ENCODE peak calls at places on chromosomes 13 and 19, in seven cellular contexts. One of them, this sample, is unnamed.

GRCh38 chr13:94188173-94188869 is 291.2 kb downstream of the DCT start:
- DNase-seq in KG1: no peak
- DNase-seq in EL: no peak
- DNase-seq in AG04450: no peak
- DNase-seq in NCI-H2171 treated with DMSO at 0.1 percent for 48 hours: no peak
- DNase-seq in endothelial cell: no peak
- DNase-seq in retina: no peak
- DNase-seq in this sample: no peak

GRCh38 chr13:23902975-23903905 is 5.9 kb upstream of the C1QTNF9B start:
- DNase-seq in KG1: no peak
- DNase-seq in EL: no peak
- DNase-seq in AG04450: no peak
- DNase-seq in NCI-H2171 treated with DMSO at 0.1 percent for 48 hours: no peak
- DNase-seq in endothelial cell: peak
- DNase-seq in retina: peak
- DNase-seq in this sample: no peak

GRCh38 chr13:36096411-36097184 is 34.6 kb downstream of the DCLK1 start:
- DNase-seq in KG1: no peak
- DNase-seq in EL: peak
- DNase-seq in AG04450: no peak
- DNase-seq in NCI-H2171 treated with DMSO at 0.1 percent for 48 hours: no peak
- DNase-seq in endothelial cell: no peak
- DNase-seq in retina: no peak
- DNase-seq in this sample: no peak

GRCh38 chr19:1389033-1389940 is 5.6 kb downstream of the NDUFS7 start:
- DNase-seq in KG1: no peak
- DNase-seq in EL: no peak
- DNase-seq in AG04450: no peak
- DNase-seq in NCI-H2171 treated with DMSO at 0.1 percent for 48 hours: no peak
- DNase-seq in endothelial cell: no peak
- DNase-seq in retina: no peak
- DNase-seq in this sample: no peak

GRCh38 chr13:34151885-34152284 is 333.9 kb downstream of the RFC3 start:
- DNase-seq in KG1: no peak
- DNase-seq in EL: no peak
- DNase-seq in AG04450: no peak
- DNase-seq in NCI-H2171 treated with DMSO at 0.1 percent for 48 hours: no peak
- DNase-seq in endothelial cell: no peak
- DNase-seq in retina: no peak
- DNase-seq in this sample: no peak

GRCh38 chr13:39565036-39565949 is 37.7 kb downstream of the LHFPL6 start:
- DNase-seq in KG1: no peak
- DNase-seq in EL: peak
- DNase-seq in AG04450: peak
- DNase-seq in NCI-H2171 treated with DMSO at 0.1 percent for 48 hours: no peak
- DNase-seq in endothelial cell: no peak
- DNase-seq in retina: no peak
- DNase-seq in this sample: no peak

GRCh38 chr13:43238341-43239083 is 215.1 kb downstream of the DNAJC15 start:
- DNase-seq in KG1: no peak
- DNase-seq in EL: no peak
- DNase-seq in AG04450: no peak
- DNase-seq in NCI-H2171 treated with DMSO at 0.1 percent for 48 hours: no peak
- DNase-seq in endothelial cell: no peak
- DNase-seq in retina: no peak
- DNase-seq in this sample: no peak

GRCh38 chr13:29541400-29541799 is 54.1 kb downstream of the SLC7A1 start:
- DNase-seq in KG1: no peak
- DNase-seq in EL: no peak
- DNase-seq in AG04450: no peak
- DNase-seq in NCI-H2171 treated with DMSO at 0.1 percent for 48 hours: no peak
- DNase-seq in endothelial cell: no peak
- DNase-seq in retina: no peak
- DNase-seq in this sample: no peak

GRCh38 chr19:1109697-1110671 is 6.2 kb downstream of the GPX4 start:
- DNase-seq in KG1: no peak
- DNase-seq in EL: no peak
- DNase-seq in AG04450: no peak
- DNase-seq in NCI-H2171 treated with DMSO at 0.1 percent for 48 hours: no peak
- DNase-seq in endothelial cell: no peak
- DNase-seq in retina: no peak
- DNase-seq in this sample: no peak

GRCh38 chr19:517721-518136 is 10.4 kb downstream of the TPGS1 start:
- DNase-seq in KG1: no peak
- DNase-seq in EL: no peak
- DNase-seq in AG04450: no peak
- DNase-seq in NCI-H2171 treated with DMSO at 0.1 percent for 48 hours: no peak
- DNase-seq in endothelial cell: no peak
- DNase-seq in retina: no peak
- DNase-seq in this sample: no peak

GRCh38 chr13:39370554-39370953 is 232.4 kb downstream of the LHFPL6 start:
- DNase-seq in KG1: no peak
- DNase-seq in EL: no peak
- DNase-seq in AG04450: no peak
- DNase-seq in NCI-H2171 treated with DMSO at 0.1 percent for 48 hours: no peak
- DNase-seq in endothelial cell: no peak
- DNase-seq in retina: no peak
- DNase-seq in this sample: no peak

GRCh38 chr19:48248081-48248833 is 7.5 kb downstream of the CARD8 start:
- DNase-seq in KG1: no peak
- DNase-seq in EL: no peak
- DNase-seq in AG04450: no peak
- DNase-seq in NCI-H2171 treated with DMSO at 0.1 percent for 48 hours: no peak
- DNase-seq in endothelial cell: no peak
- DNase-seq in retina: no peak
- DNase-seq in this sample: no peak

GRCh38 chr13:24680258-24680920 is at the start of gene ATP12A:
- DNase-seq in KG1: no peak
- DNase-seq in EL: no peak
- DNase-seq in AG04450: no peak
- DNase-seq in NCI-H2171 treated with DMSO at 0.1 percent for 48 hours: no peak
- DNase-seq in endothelial cell: peak
- DNase-seq in retina: peak
- DNase-seq in this sample: peak

GRCh38 chr19:45179063-45179847 is 671 bp downstream of the BLOC1S3 start:
- DNase-seq in KG1: peak
- DNase-seq in EL: peak
- DNase-seq in AG04450: no peak
- DNase-seq in NCI-H2171 treated with DMSO at 0.1 percent for 48 hours: no peak
- DNase-seq in endothelial cell: no peak
- DNase-seq in retina: no peak
- DNase-seq in this sample: peak

GRCh38 chr13:101700598-101700997 is 248.1 kb downstream of the ITGBL1 start:
- DNase-seq in KG1: no peak
- DNase-seq in EL: no peak
- DNase-seq in AG04450: no peak
- DNase-seq in NCI-H2171 treated with DMSO at 0.1 percent for 48 hours: no peak
- DNase-seq in endothelial cell: no peak
- DNase-seq in retina: no peak
- DNase-seq in this sample: no peak

GRCh38 chr19:47243776-47244547 is 12.4 kb upstream of the CCDC9 start:
- DNase-seq in KG1: peak
- DNase-seq in EL: peak
- DNase-seq in AG04450: peak
- DNase-seq in NCI-H2171 treated with DMSO at 0.1 percent for 48 hours: peak
- DNase-seq in endothelial cell: peak
- DNase-seq in retina: peak
- DNase-seq in this sample: peak

GRCh38 chr19:47120461-47120860 is 6.9 kb upstream of the ZC3H4 start:
- DNase-seq in KG1: no peak
- DNase-seq in EL: no peak
- DNase-seq in AG04450: no peak
- DNase-seq in NCI-H2171 treated with DMSO at 0.1 percent for 48 hours: no peak
- DNase-seq in endothelial cell: no peak
- DNase-seq in retina: no peak
- DNase-seq in this sample: no peak

GRCh38 chr19:55209430-55210119 is at the start of gene PTPRH:
- DNase-seq in KG1: no peak
- DNase-seq in EL: no peak
- DNase-seq in AG04450: no peak
- DNase-seq in NCI-H2171 treated with DMSO at 0.1 percent for 48 hours: no peak
- DNase-seq in endothelial cell: no peak
- DNase-seq in retina: no peak
- DNase-seq in this sample: no peak

GRCh38 chr13:101661839-101662238 is 209.4 kb downstream of the ITGBL1 start:
- DNase-seq in KG1: no peak
- DNase-seq in EL: no peak
- DNase-seq in AG04450: no peak
- DNase-seq in NCI-H2171 treated with DMSO at 0.1 percent for 48 hours: no peak
- DNase-seq in endothelial cell: no peak
- DNase-seq in retina: no peak
- DNase-seq in this sample: no peak

GRCh38 chr19:33612928-33613327 is 8.8 kb upstream of the CHST8 start:
- DNase-seq in KG1: no peak
- DNase-seq in EL: no peak
- DNase-seq in AG04450: no peak
- DNase-seq in NCI-H2171 treated with DMSO at 0.1 percent for 48 hours: no peak
- DNase-seq in endothelial cell: no peak
- DNase-seq in retina: no peak
- DNase-seq in this sample: no peak

GRCh38 chr19:1252221-1252817 is 3.9 kb downstream of the MIDN start:
- DNase-seq in KG1: peak
- DNase-seq in EL: peak
- DNase-seq in AG04450: no peak
- DNase-seq in NCI-H2171 treated with DMSO at 0.1 percent for 48 hours: no peak
- DNase-seq in endothelial cell: peak
- DNase-seq in retina: peak
- DNase-seq in this sample: peak

GRCh38 chr19:40322951-40323615 is 25.1 kb downstream of the C19orf47 start:
- DNase-seq in KG1: no peak
- DNase-seq in EL: peak
- DNase-seq in AG04450: no peak
- DNase-seq in NCI-H2171 treated with DMSO at 0.1 percent for 48 hours: no peak
- DNase-seq in endothelial cell: no peak
- DNase-seq in retina: no peak
- DNase-seq in this sample: no peak

GRCh38 chr19:3179739-3180293 is 1.2 kb downstream of the S1PR4 start:
- DNase-seq in KG1: no peak
- DNase-seq in EL: no peak
- DNase-seq in AG04450: no peak
- DNase-seq in NCI-H2171 treated with DMSO at 0.1 percent for 48 hours: no peak
- DNase-seq in endothelial cell: no peak
- DNase-seq in retina: no peak
- DNase-seq in this sample: no peak

GRCh38 chr13:34358811-34359513 is 541.0 kb downstream of the RFC3 start:
- DNase-seq in KG1: no peak
- DNase-seq in EL: peak
- DNase-seq in AG04450: peak
- DNase-seq in NCI-H2171 treated with DMSO at 0.1 percent for 48 hours: no peak
- DNase-seq in endothelial cell: no peak
- DNase-seq in retina: no peak
- DNase-seq in this sample: no peak

GRCh38 chr13:45773236-45773635 is 71.1 kb downstream of the CBY2 start:
- DNase-seq in KG1: no peak
- DNase-seq in EL: peak
- DNase-seq in AG04450: peak
- DNase-seq in NCI-H2171 treated with DMSO at 0.1 percent for 48 hours: no peak
- DNase-seq in endothelial cell: no peak
- DNase-seq in retina: no peak
- DNase-seq in this sample: no peak

GRCh38 chr13:28299941-28300340 is 161.6 kb downstream of the PAN3 start:
- DNase-seq in KG1: no peak
- DNase-seq in EL: no peak
- DNase-seq in AG04450: no peak
- DNase-seq in NCI-H2171 treated with DMSO at 0.1 percent for 48 hours: no peak
- DNase-seq in endothelial cell: no peak
- DNase-seq in retina: no peak
- DNase-seq in this sample: no peak

GRCh38 chr19:3463959-3464796 is 16.1 kb downstream of the SMIM24 start:
- DNase-seq in KG1: no peak
- DNase-seq in EL: no peak
- DNase-seq in AG04450: no peak
- DNase-seq in NCI-H2171 treated with DMSO at 0.1 percent for 48 hours: no peak
- DNase-seq in endothelial cell: no peak
- DNase-seq in retina: peak
- DNase-seq in this sample: no peak

GRCh38 chr13:41696163-41697003 is 239.0 kb downstream of the RGCC start:
- DNase-seq in KG1: no peak
- DNase-seq in EL: peak
- DNase-seq in AG04450: peak
- DNase-seq in NCI-H2171 treated with DMSO at 0.1 percent for 48 hours: no peak
- DNase-seq in endothelial cell: no peak
- DNase-seq in retina: no peak
- DNase-seq in this sample: no peak

GRCh38 chr13:85631801-85632200 is 167.4 kb downstream of the SLITRK6 start:
- DNase-seq in KG1: no peak
- DNase-seq in EL: peak
- DNase-seq in AG04450: no peak
- DNase-seq in NCI-H2171 treated with DMSO at 0.1 percent for 48 hours: no peak
- DNase-seq in endothelial cell: no peak
- DNase-seq in retina: no peak
- DNase-seq in this sample: no peak

GRCh38 chr19:13181747-13182388 is 31.7 kb downstream of the IER2 start:
- DNase-seq in KG1: peak
- DNase-seq in EL: peak
- DNase-seq in AG04450: no peak
- DNase-seq in NCI-H2171 treated with DMSO at 0.1 percent for 48 hours: no peak
- DNase-seq in endothelial cell: no peak
- DNase-seq in retina: peak
- DNase-seq in this sample: peak

GRCh38 chr13:29301027-29301426 is 294.5 kb downstream of the SLC7A1 start:
- DNase-seq in KG1: no peak
- DNase-seq in EL: no peak
- DNase-seq in AG04450: no peak
- DNase-seq in NCI-H2171 treated with DMSO at 0.1 percent for 48 hours: no peak
- DNase-seq in endothelial cell: no peak
- DNase-seq in retina: no peak
- DNase-seq in this sample: no peak

GRCh38 chr19:49497047-49497789 is 984 bp downstream of the RPS11 start:
- DNase-seq in KG1: peak
- DNase-seq in EL: peak
- DNase-seq in AG04450: no peak
- DNase-seq in NCI-H2171 treated with DMSO at 0.1 percent for 48 hours: peak
- DNase-seq in endothelial cell: no peak
- DNase-seq in retina: no peak
- DNase-seq in this sample: peak

GRCh38 chr19:46000497-46001246 is 5.4 kb downstream of the CCDC61 start:
- DNase-seq in KG1: no peak
- DNase-seq in EL: no peak
- DNase-seq in AG04450: no peak
- DNase-seq in NCI-H2171 treated with DMSO at 0.1 percent for 48 hours: peak
- DNase-seq in endothelial cell: peak
- DNase-seq in retina: peak
- DNase-seq in this sample: peak

GRCh38 chr19:8204961-8205360 is 4.2 kb upstream of the CERS4 start:
- DNase-seq in KG1: no peak
- DNase-seq in EL: no peak
- DNase-seq in AG04450: no peak
- DNase-seq in NCI-H2171 treated with DMSO at 0.1 percent for 48 hours: no peak
- DNase-seq in endothelial cell: no peak
- DNase-seq in retina: no peak
- DNase-seq in this sample: no peak

GRCh38 chr13:20424959-20425358 is 100.7 kb downstream of the CRYL1 start:
- DNase-seq in KG1: no peak
- DNase-seq in EL: no peak
- DNase-seq in AG04450: peak
- DNase-seq in NCI-H2171 treated with DMSO at 0.1 percent for 48 hours: no peak
- DNase-seq in endothelial cell: no peak
- DNase-seq in retina: no peak
- DNase-seq in this sample: no peak

GRCh38 chr13:20492641-20493040 is 33.0 kb downstream of the CRYL1 start:
- DNase-seq in KG1: no peak
- DNase-seq in EL: peak
- DNase-seq in AG04450: no peak
- DNase-seq in NCI-H2171 treated with DMSO at 0.1 percent for 48 hours: no peak
- DNase-seq in endothelial cell: peak
- DNase-seq in retina: no peak
- DNase-seq in this sample: no peak

GRCh38 chr13:32476021-32476731 is 48.2 kb upstream of the N4BP2L1 start:
- DNase-seq in KG1: no peak
- DNase-seq in EL: no peak
- DNase-seq in AG04450: no peak
- DNase-seq in NCI-H2171 treated with DMSO at 0.1 percent for 48 hours: no peak
- DNase-seq in endothelial cell: no peak
- DNase-seq in retina: no peak
- DNase-seq in this sample: no peak

GRCh38 chr19:7292950-7293794 is 1.0 kb downstream of the INSR start:
- DNase-seq in KG1: no peak
- DNase-seq in EL: no peak
- DNase-seq in AG04450: no peak
- DNase-seq in NCI-H2171 treated with DMSO at 0.1 percent for 48 hours: no peak
- DNase-seq in endothelial cell: peak
- DNase-seq in retina: peak
- DNase-seq in this sample: no peak